ENCODE peak calls at places on chromosomes 11 and 22, in nine cellular contexts. C is tibial nerve, Z is sigmoid colon, F is gastrocnemius medialis, P is pancreas, O is brain microvascular endothelial cell, R is cardiac muscle cell, A is coronary artery, Y is GM12878. G is an unnamed sample.

GRCh38 chr11:36056160-36056751 is 112.4 kb downstream of the LDLRAD3 start:
- DNase-seq in C (no peak), Z (no peak), F (no peak), P (peak), O (peak), R (peak), A (no peak), Y (no peak), G (no peak)

GRCh38 chr11:13776134-13776815 is 107.8 kb downstream of the FAR1 start:
- DNase-seq in C (no peak), Z (no peak), F (no peak), P (no peak), O (no peak), R (no peak), A (no peak), Y (no peak), G (no peak)

GRCh38 chr11:78094250-78094649 is 14.6 kb upstream of the NDUFC2 start:
- DNase-seq in C (no peak), Z (no peak), F (no peak), P (no peak), O (no peak), R (no peak), A (no peak), Y (no peak), G (no peak)

GRCh38 chr11:68870470-68870869 is 28.8 kb upstream of the CPT1A start:
- DNase-seq in C (no peak), Z (no peak), F (no peak), P (no peak), O (no peak), R (peak), A (no peak), Y (no peak), G (no peak)

GRCh38 chr11:130561441-130561881 is 113.0 kb downstream of the ADAMTS15 start:
- DNase-seq in C (no peak), Z (no peak), F (no peak), P (no peak), O (peak), R (no peak), A (no peak), Y (no peak), G (no peak)

GRCh38 chr22:37549704-37550059 is 10.6 kb upstream of the CDC42EP1 start:
- DNase-seq in C (no peak), Z (no peak), F (no peak), P (peak), O (no peak), R (peak), A (peak), Y (no peak), G (no peak)

GRCh38 chr11:108961095-108961494 is 296.2 kb downstream of the DDX10 start:
- DNase-seq in C (no peak), Z (no peak), F (no peak), P (no peak), O (no peak), R (no peak), A (no peak), Y (no peak), G (no peak)

GRCh38 chr11:69730500-69730899 is 26.7 kb upstream of the FGF19 start:
- DNase-seq in C (no peak), Z (no peak), F (no peak), P (no peak), O (no peak), R (no peak), A (no peak), Y (no peak), G (no peak)

GRCh38 chr11:47391077-47391583 is 12.8 kb upstream of the SPI1 start:
- DNase-seq in C (no peak), Z (peak), F (no peak), P (no peak), O (no peak), R (no peak), A (no peak), Y (no peak), G (no peak)

GRCh38 chr11:36478700-36479329 is 31.3 kb downstream of the TRAF6 start:
- DNase-seq in C (no peak), Z (no peak), F (no peak), P (no peak), O (peak), R (peak), A (no peak), Y (no peak), G (no peak)

GRCh38 chr22:40509401-40510134 is 127.0 kb downstream of the MRTFA start:
- DNase-seq in C (no peak), Z (peak), F (peak), P (peak), O (peak), R (no peak), A (no peak), Y (no peak), G (peak)

GRCh38 chr11:122743949-122744876 is 88.7 kb downstream of the UBASH3B start:
- DNase-seq in C (peak), Z (peak), F (no peak), P (no peak), O (no peak), R (no peak), A (no peak), Y (peak), G (no peak)

GRCh38 chr11:63817758-63818498 is 4.7 kb downstream of the SPINDOC start:
- DNase-seq in C (no peak), Z (no peak), F (no peak), P (no peak), O (no peak), R (no peak), A (no peak), Y (no peak), G (no peak)

GRCh38 chr22:40216041-40216756 is 38.5 kb downstream of the TNRC6B start:
- DNase-seq in C (no peak), Z (no peak), F (no peak), P (no peak), O (no peak), R (no peak), A (peak), Y (peak), G (no peak)

GRCh38 chr11:92941676-92942571 is 27.5 kb upstream of the MTNR1B start:
- DNase-seq in C (no peak), Z (no peak), F (no peak), P (no peak), O (peak), R (peak), A (no peak), Y (no peak), G (no peak)

GRCh38 chr22:49586873-49587272 is 240.8 kb downstream of the BRD1 start:
- DNase-seq in C (no peak), Z (peak), F (no peak), P (no peak), O (no peak), R (no peak), A (no peak), Y (no peak), G (no peak)

GRCh38 chr11:101566626-101567025 is 17.2 kb downstream of the TRPC6 start:
- DNase-seq in C (no peak), Z (no peak), F (no peak), P (no peak), O (no peak), R (no peak), A (no peak), Y (no peak), G (no peak)

GRCh38 chr11:76891793-76892192 is 31.1 kb downstream of the ACER3 start:
- DNase-seq in C (no peak), Z (no peak), F (no peak), P (no peak), O (no peak), R (no peak), A (no peak), Y (no peak), G (no peak)

GRCh38 chr11:64763804-64764611 is 4.2 kb upstream of the PYGM start:
- DNase-seq in C (no peak), Z (no peak), F (no peak), P (no peak), O (no peak), R (peak), A (no peak), Y (no peak), G (no peak)

GRCh38 chr22:27349456-27349855 is 452.1 kb downstream of the MN1 start:
- DNase-seq in C (no peak), Z (no peak), F (no peak), P (no peak), O (peak), R (no peak), A (no peak), Y (no peak), G (no peak)

GRCh38 chr11:76203937-76204336 is 2.4 kb downstream of the WNT11 start:
- DNase-seq in C (no peak), Z (no peak), F (no peak), P (no peak), O (no peak), R (no peak), A (no peak), Y (no peak), G (no peak)

GRCh38 chr11:95072948-95073347 is 6.2 kb downstream of the SRSF8 start:
- DNase-seq in C (no peak), Z (no peak), F (no peak), P (no peak), O (no peak), R (no peak), A (no peak), Y (no peak), G (no peak)

GRCh38 chr22:50314455-50315288 is 7.2 kb upstream of the PLXNB2 start:
- DNase-seq in C (no peak), Z (no peak), F (no peak), P (no peak), O (no peak), R (peak), A (no peak), Y (peak), G (peak)

GRCh38 chr11:69495441-69496201 is 14.2 kb downstream of the LINC01488 start:
- DNase-seq in C (no peak), Z (no peak), F (no peak), P (no peak), O (no peak), R (no peak), A (no peak), Y (no peak), G (no peak)

GRCh38 chr11:126394036-126394435 is 38.5 kb downstream of the ST3GAL4 start:
- DNase-seq in C (peak), Z (no peak), F (no peak), P (no peak), O (no peak), R (no peak), A (no peak), Y (no peak), G (no peak)

GRCh38 chr11:118401880-118402590 is 629 bp downstream of the ATP5MG start:
- DNase-seq in C (no peak), Z (no peak), F (no peak), P (no peak), O (peak), R (no peak), A (no peak), Y (no peak), G (no peak)

GRCh38 chr22:20807315-20807752 is 33.4 kb downstream of the SERPIND1 start:
- DNase-seq in C (no peak), Z (no peak), F (no peak), P (no peak), O (peak), R (no peak), A (peak), Y (no peak), G (no peak)

GRCh38 chr22:17562906-17563870 is at the start of gene SLC25A18:
- DNase-seq in C (no peak), Z (peak), F (peak), P (no peak), O (no peak), R (peak), A (no peak), Y (no peak), G (no peak)

DNA sequence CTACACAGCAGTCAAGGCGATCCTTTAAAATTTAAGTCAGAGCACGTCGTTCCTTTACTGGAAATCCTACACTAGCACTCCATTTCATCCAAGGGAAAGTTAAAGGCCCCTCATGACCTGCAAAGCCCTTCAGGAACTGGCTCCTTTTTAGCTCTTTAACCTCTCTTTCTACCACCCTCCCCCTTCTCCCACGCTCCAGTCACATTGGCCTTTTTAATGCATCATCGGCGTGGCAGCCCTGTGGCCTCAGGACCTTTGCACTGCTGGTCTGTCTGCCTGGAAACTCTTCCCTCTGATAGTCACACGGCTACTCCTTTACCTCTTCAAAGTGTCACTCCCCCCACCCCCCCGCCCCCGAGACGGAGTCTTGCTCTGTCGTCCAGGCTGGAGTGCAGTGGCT is 1.2 kb upstream of the PTPN5 start:
- DNase-seq in C (no peak), Z (no peak), F (no peak), P (no peak), O (no peak), R (no peak), A (no peak), Y (no peak), G (no peak)
- H3K4me3 ChIP-seq in C (no peak), Z (no peak), F (no peak), P (no peak), O (no peak), R (no peak), A (no peak), Y (no peak), G (no peak)

DNA sequence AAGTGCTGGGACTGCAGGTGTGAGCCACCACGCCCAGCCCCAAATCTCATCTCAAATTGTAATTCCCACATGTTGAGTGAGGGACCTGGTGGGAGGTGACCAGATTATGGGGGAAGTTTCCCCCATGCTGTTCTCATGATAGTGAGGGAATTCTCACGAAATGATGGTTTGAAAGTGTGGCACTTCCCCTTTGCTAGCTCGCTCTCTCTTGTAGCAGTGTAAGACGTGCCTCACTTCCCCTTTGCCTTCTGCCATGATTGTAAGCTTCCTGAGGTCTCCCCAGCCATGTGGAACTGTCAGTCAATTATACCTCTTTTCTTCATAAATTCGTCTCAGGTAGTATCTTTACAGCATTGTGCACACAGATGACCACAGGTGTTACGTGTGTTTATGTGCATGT is 357.8 kb downstream of the CADM1 start:
- DNase-seq in C (no peak), Z (no peak), F (no peak), P (no peak), O (no peak), R (no peak), A (no peak), Y (no peak), G (no peak)
- H3K27ac ChIP-seq in C (no peak), Z (no peak), F (no peak), P (no peak), O (no peak), R (no peak), A (no peak), Y (no peak), G (no peak)

GRCh38 chr11:30586251-30587144 is at the start of gene MPPED2:
- DNase-seq in C (no peak), Z (peak), F (no peak), P (peak), O (no peak), R (peak), A (peak), Y (no peak), G (no peak)
- TF ChIP-seq CTCF in C (peak), Z (peak), F (peak), P (peak), O (peak), R (no peak), A (peak), Y (peak), G (no peak)

GRCh38 chr11:45339754-45340519 is 53.8 kb upstream of the SYT13 start:
- DNase-seq in C (peak), Z (peak), F (peak), P (peak), O (peak), R (peak), A (peak), Y (peak), G (peak)
- H3K4me3 ChIP-seq in C (peak), Z (no peak), F (peak), P (no peak), O (peak), R (no peak), A (peak), Y (peak), G (no peak)

GRCh38 chr11:60868682-60869450 is 1.5 kb downstream of the ZP1 start:
- DNase-seq in C (no peak), Z (peak), F (no peak), P (no peak), O (no peak), R (no peak), A (no peak), Y (no peak), G (no peak)

GRCh38 chr11:60869451-60869825 is 2.1 kb downstream of the ZP1 start:
- DNase-seq in C (no peak), Z (peak), F (no peak), P (no peak), O (no peak), R (no peak), A (no peak), Y (no peak), G (no peak)

GRCh38 chr11:60864856-60865513 is 2.4 kb upstream of the ZP1 start:
- DNase-seq in C (no peak), Z (peak), F (no peak), P (no peak), O (no peak), R (no peak), A (no peak), Y (no peak), G (no peak)

GRCh38 chr11:60867871-60868681 is 734 bp downstream of the ZP1 start:
- DNase-seq in C (no peak), Z (peak), F (no peak), P (no peak), O (no peak), R (no peak), A (no peak), Y (no peak), G (no peak)

DNA sequence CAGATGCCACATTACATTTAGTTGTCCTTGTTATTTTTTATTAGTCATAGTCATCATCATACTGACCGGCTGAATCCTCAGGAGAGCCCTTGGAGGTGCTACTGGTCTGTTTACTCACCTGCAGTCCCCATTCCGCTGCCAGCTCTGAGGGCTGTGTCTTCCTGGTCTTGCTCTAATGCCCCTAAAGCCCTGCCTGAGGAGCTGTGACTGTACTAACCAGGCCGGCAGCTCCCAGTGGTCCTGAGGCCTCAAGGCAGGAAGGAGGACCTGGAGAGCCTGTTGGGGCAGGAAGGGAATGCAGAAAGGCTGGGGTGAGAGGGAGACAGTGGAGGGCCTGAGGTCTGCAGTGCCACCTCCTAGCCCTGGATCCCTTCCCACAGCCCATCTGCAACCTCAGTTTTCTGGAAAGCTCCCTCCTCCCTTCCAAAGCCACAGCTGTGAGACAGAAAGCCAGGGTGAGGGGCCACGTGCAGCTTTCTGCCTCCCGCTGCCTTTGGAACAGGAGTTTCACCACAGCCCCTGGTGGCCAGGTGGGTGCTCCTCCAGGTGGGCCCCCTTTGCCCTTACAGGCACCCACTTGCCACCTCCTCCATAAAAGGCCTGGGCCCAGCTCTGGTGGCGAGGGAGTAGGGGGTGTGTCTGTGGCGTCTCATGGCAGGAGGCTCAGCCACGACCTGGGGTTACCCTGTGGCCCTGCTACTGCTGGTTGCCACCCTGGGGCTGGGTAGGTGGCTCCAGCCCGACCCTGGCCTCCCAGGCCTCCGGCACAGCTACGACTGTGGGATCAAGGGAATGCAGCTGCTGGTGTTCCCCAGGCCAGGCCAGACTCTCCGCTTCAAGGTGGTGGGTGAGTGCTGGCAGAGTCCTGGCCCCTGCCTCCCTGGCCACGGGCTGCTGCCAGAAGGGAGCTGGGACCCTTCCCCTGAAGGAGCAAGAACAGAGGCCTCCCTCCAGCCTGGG is at the start of gene ZP1:
- DNase-seq in C (peak), Z (peak), F (no peak), P (no peak), O (no peak), R (no peak), A (no peak), Y (no peak), G (no peak)
- H3K27ac ChIP-seq in C (no peak), Z (no peak), F (no peak), P (no peak), O (no peak), R (no peak), A (no peak), Y (no peak), G (no peak)

G was measured in lung.